ENCODE peak calls at places on chromosomes 2 and 18, in ten cellular contexts. U is CD4-positive, alpha-beta T cell; T is fibroblast of lung; W is sigmoid colon; M is aorta; B is adrenal gland; J is mesendoderm; D is H9; N is heart left ventricle; Q is heart right ventricle. I is an unnamed sample.

GRCh38 chr2:25115902-25116301 is 52.5 kb downstream of the POMC start:
- DNase-seq in Q (no peak), B (no peak), W (no peak), M (no peak), T (peak), N (no peak), U (no peak), D (no peak), J (no peak), I (no peak)

GRCh38 chr18:75958683-75959082 is 531.2 kb upstream of the SMIM21 start:
- DNase-seq in J (peak), U (no peak), Q (no peak), W (no peak), D (no peak), N (no peak), M (no peak), B (no peak), T (no peak), I (no peak)

GRCh38 chr18:22846088-22846683 is 86.9 kb upstream of the RBBP8 start:
- DNase-seq in D (no peak), W (no peak), T (peak), N (no peak), Q (no peak), J (no peak), B (no peak), U (no peak), M (no peak), I (no peak)

GRCh38 chr2:143081616-143082015 is 47.6 kb upstream of the ARHGAP15 start:
- DNase-seq in M (no peak), N (no peak), D (no peak), W (no peak), J (no peak), T (no peak), B (no peak), U (no peak), Q (no peak), I (no peak)

GRCh38 chr2:20434588-20435294 is 12.1 kb upstream of the RHOB start:
- DNase-seq in T (no peak), U (no peak), J (no peak), B (no peak), Q (no peak), W (peak), D (no peak), N (no peak), M (no peak), I (no peak)

GRCh38 chr2:83022631-83023210 is 1436.4 kb downstream of the SUCLG1 start:
- DNase-seq in Q (no peak), B (no peak), T (peak), J (no peak), U (no peak), M (no peak), N (no peak), W (no peak), D (no peak), I (no peak)

GRCh38 chr18:65592419-65592818 is 158.4 kb upstream of the CDH7 start:
- DNase-seq in W (no peak), D (no peak), J (peak), U (no peak), N (no peak), Q (no peak), T (no peak), M (no peak), B (no peak), I (no peak)

GRCh38 chr2:54558188-54558975 is 102.3 kb downstream of the SPTBN1 start:
- DNase-seq in B (peak), Q (peak), U (peak), N (peak), M (peak), D (peak), J (peak), W (peak), T (peak), I (peak)

GRCh38 chr2:127226520-127227263 is 6.6 kb upstream of the CYP27C1 start:
- DNase-seq in D (no peak), T (peak), M (no peak), U (no peak), W (no peak), N (no peak), Q (no peak), J (peak), B (no peak), I (no peak)

GRCh38 chr18:75141734-75142133 is 67.2 kb downstream of the PTGR3 start:
- DNase-seq in T (no peak), D (no peak), W (no peak), N (no peak), M (no peak), B (no peak), Q (no peak), J (no peak), U (no peak), I (no peak)

GRCh38 chr2:12651661-12652060 is 65.1 kb upstream of the TRIB2 start:
- DNase-seq in U (no peak), J (no peak), B (no peak), D (no peak), N (no peak), Q (no peak), T (no peak), W (no peak), M (no peak), I (no peak)

GRCh38 chr2:38107738-38108410 is 31.9 kb upstream of the CYP1B1 start:
- DNase-seq in T (no peak), N (no peak), M (no peak), Q (no peak), W (no peak), D (peak), B (no peak), U (no peak), J (peak), I (no peak)

GRCh38 chr2:120745420-120746178 is 9.9 kb downstream of the GLI2 start:
- DNase-seq in U (no peak), N (no peak), D (no peak), J (no peak), M (no peak), Q (peak), W (no peak), B (no peak), T (no peak), I (peak)
- H3K27ac ChIP-seq in U (no peak), N (no peak), D (no peak), J (no peak), M (no peak), Q (no peak), W (no peak), B (no peak), T (no peak), I (no peak)

GRCh38 chr18:48679236-48679635 is 140.4 kb downstream of the CTIF start:
- DNase-seq in B (no peak), Q (no peak), N (no peak), M (peak), J (no peak), W (no peak), U (no peak), D (no peak), T (no peak), I (no peak)
- H3K27ac ChIP-seq in B (no peak), Q (no peak), N (peak), M (no peak), J (no peak), W (no peak), U (no peak), D (no peak), T (no peak), I (no peak)

GRCh38 chr2:227813562-227814353 is at the start of gene CCL20:
- DNase-seq in J (no peak), M (no peak), B (no peak), T (no peak), Q (no peak), U (no peak), D (no peak), W (no peak), N (no peak), I (no peak)
- H3K27ac ChIP-seq in J (no peak), M (no peak), B (no peak), T (no peak), Q (no peak), U (no peak), D (no peak), W (no peak), N (no peak), I (no peak)

GRCh38 chr2:154696771-154697170 is 1.7 kb upstream of the KCNJ3 start:
- DNase-seq in B (no peak), M (no peak), T (no peak), U (no peak), J (no peak), D (no peak), Q (no peak), N (no peak), W (no peak), I (no peak)

GRCh38 chr2:154689158-154689557 is 9.3 kb upstream of the KCNJ3 start:
- DNase-seq in M (no peak), Q (no peak), B (no peak), J (no peak), T (no peak), D (no peak), N (no peak), W (no peak), U (no peak), I (no peak)

GRCh38 chr2:154694881-154695280 is 3.6 kb upstream of the KCNJ3 start:
- DNase-seq in M (no peak), N (no peak), J (peak), B (no peak), W (no peak), T (no peak), U (no peak), D (no peak), Q (no peak), I (no peak)

GRCh38 chr2:154693941-154694340 is 4.6 kb upstream of the KCNJ3 start:
- DNase-seq in Q (no peak), T (no peak), N (no peak), J (no peak), U (no peak), M (peak), D (no peak), W (no peak), B (no peak), I (no peak)

DNA sequence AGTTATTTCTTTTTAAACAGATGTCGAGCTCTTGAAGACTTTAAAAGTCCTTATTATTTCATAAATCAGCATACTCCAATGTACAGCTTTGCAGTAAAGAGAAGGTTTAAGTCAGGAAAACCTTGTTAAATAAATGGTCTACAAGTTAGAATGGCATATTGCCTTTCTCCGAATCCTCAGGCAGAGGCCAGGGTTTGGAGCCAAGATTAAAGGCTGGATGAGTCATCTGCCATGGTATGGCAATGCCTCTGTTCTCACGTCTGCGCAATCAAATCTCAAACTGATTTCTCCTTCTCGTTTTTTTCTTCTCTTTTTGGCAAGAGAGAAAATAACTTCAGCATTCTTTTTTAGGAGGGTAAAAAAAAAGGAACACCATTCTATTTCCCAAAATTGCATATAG is 5.6 kb upstream of the KCNJ3 start:
- DNase-seq in J (peak), T (peak), D (no peak), U (no peak), W (no peak), B (no peak), Q (no peak), N (no peak), M (peak), I (no peak)
- H3K27ac ChIP-seq in J (no peak), T (no peak), D (no peak), U (no peak), W (no peak), B (no peak), Q (no peak), N (no peak), M (no peak), I (no peak)

GRCh38 chr2:101750688-101751087 is 53.2 kb downstream of the MAP4K4 start:
- DNase-seq in B (no peak), W (no peak), J (peak), T (no peak), D (no peak), N (no peak), M (no peak), U (no peak), Q (no peak), I (no peak)
- H3K27ac ChIP-seq in B (no peak), W (no peak), J (no peak), T (no peak), D (no peak), N (no peak), M (no peak), U (no peak), Q (no peak), I (no peak)

I was measured in testis.